ENCODE peak calls at places on chromosomes 3 and 15, in six cellular contexts. E is SK-MEL-5, H is thyroid gland, A is amniotic stem cell, X is Daoy, S is tibial nerve. B is an unnamed sample.

GRCh38 chr15:57124036-57124435 is 205.6 kb downstream of the TCF12 start:
- DNase-seq in E (no peak), H (no peak), A (no peak), X (no peak), S (no peak), B (no peak)

GRCh38 chr3:42503251-42503924 is 945 bp downstream of the VIPR1 start:
- DNase-seq in E (no peak), H (no peak), A (no peak), X (no peak), S (no peak), B (no peak)

GRCh38 chr3:143078883-143079282 is 40.7 kb upstream of the CHST2 start:
- DNase-seq in E (no peak), H (no peak), A (peak), X (peak), S (no peak), B (no peak)

GRCh38 chr3:66041116-66041515 is 2.4 kb upstream of the MAGI1 start:
- DNase-seq in E (no peak), H (no peak), A (no peak), X (no peak), S (no peak), B (no peak)

GRCh38 chr3:53083949-53084309 is 38.1 kb upstream of the SFMBT1 start:
- DNase-seq in E (no peak), H (no peak), A (no peak), X (no peak), S (no peak), B (no peak)

GRCh38 chr3:152574461-152575079 is 260.4 kb upstream of the P2RY1 start:
- DNase-seq in E (peak), H (peak), A (peak), X (peak), S (peak), B (peak)

GRCh38 chr3:146227486-146227885 is 23.4 kb downstream of the PLSCR4 start:
- DNase-seq in E (no peak), H (no peak), A (no peak), X (no peak), S (no peak), B (no peak)

GRCh38 chr3:178350763-178351162 is 185.5 kb upstream of the KCNMB2 start:
- DNase-seq in E (no peak), H (no peak), A (no peak), X (no peak), S (no peak), B (no peak)

GRCh38 chr15:99644913-99645549 is 79.2 kb downstream of the MEF2A start:
- DNase-seq in E (no peak), H (no peak), A (no peak), X (no peak), S (no peak), B (no peak)

GRCh38 chr15:93286456-93286855 is 197.4 kb upstream of the RGMA start:
- DNase-seq in E (no peak), H (no peak), A (no peak), X (no peak), S (no peak), B (no peak)

GRCh38 chr3:194384156-194384555 is 14.6 kb upstream of the LRRC15 start:
- DNase-seq in E (no peak), H (no peak), A (no peak), X (no peak), S (no peak), B (no peak)

GRCh38 chr15:29534378-29534777 is 264.8 kb upstream of the NSMCE3 start:
- DNase-seq in E (no peak), H (no peak), A (no peak), X (no peak), S (no peak), B (no peak)

GRCh38 chr3:29503969-29504368 is 223.1 kb downstream of the RBMS3 start:
- DNase-seq in E (no peak), H (peak), A (no peak), X (no peak), S (peak), B (no peak)

GRCh38 chr3:13869944-13870343 is 9.9 kb downstream of the WNT7A start:
- DNase-seq in E (no peak), H (no peak), A (no peak), X (no peak), S (no peak), B (no peak)

GRCh38 chr3:118802325-118803095 is 232.1 kb downstream of the IGSF11 start:
- DNase-seq in E (no peak), H (no peak), A (no peak), X (no peak), S (no peak), B (no peak)

GRCh38 chr15:91050128-91050455 is 27.7 kb upstream of the VPS33B start:
- DNase-seq in E (no peak), H (no peak), A (no peak), X (no peak), S (no peak), B (no peak)

GRCh38 chr3:193871093-193871485 is 264.9 kb upstream of the HES1 start:
- DNase-seq in E (no peak), H (no peak), A (no peak), X (no peak), S (no peak), B (no peak)

GRCh38 chr3:14598143-14598569 is 53.4 kb upstream of the CCDC174 start:
- DNase-seq in E (peak), H (no peak), A (no peak), X (peak), S (no peak), B (no peak)

GRCh38 chr3:115699741-115700140 is 76.4 kb downstream of the GAP43 start:
- DNase-seq in E (no peak), H (no peak), A (no peak), X (no peak), S (no peak), B (no peak)

GRCh38 chr3:133991209-133991608 is 38.5 kb downstream of the SLCO2A1 start:
- DNase-seq in E (no peak), H (no peak), A (no peak), X (peak), S (no peak), B (no peak)

GRCh38 chr3:120793601-120794000 is 51.1 kb downstream of the GTF2E1 start:
- DNase-seq in E (no peak), H (no peak), A (no peak), X (no peak), S (no peak), B (no peak)

GRCh38 chr3:16932877-16933276 is 48.1 kb downstream of the PLCL2 start:
- DNase-seq in E (no peak), H (no peak), A (no peak), X (no peak), S (no peak), B (no peak)

GRCh38 chr3:9414822-9415221 is 17.4 kb downstream of the SETD5 start:
- DNase-seq in E (no peak), H (no peak), A (no peak), X (no peak), S (no peak), B (no peak)

GRCh38 chr3:71874618-71875017 is 89.7 kb upstream of the PROK2 start:
- DNase-seq in E (no peak), H (no peak), A (no peak), X (no peak), S (no peak), B (no peak)

B was measured in brain pericyte.